ENCODE peak calls at places on chromosomes 12 and 14, in nine cellular contexts. L, N, U, S, C, T, Z, O and P are unnamed samples.

GRCh38 chr12:26651566-26652188 is 181.3 kb downstream of the ITPR2 start:
- DNase-seq in O (peak), S (peak), T (peak), Z (peak), U (peak), N (no peak), C (no peak), L (no peak), P (peak)

GRCh38 chr14:102232348-102232625 is 72.7 kb downstream of the MOK start:
- DNase-seq in L (no peak), C (no peak), T (no peak), O (no peak), U (no peak), N (peak), S (no peak), Z (no peak), P (no peak)

GRCh38 chr14:96493178-96493577 is 9.0 kb upstream of the PAPOLA start:
- DNase-seq in U (no peak), C (no peak), L (no peak), O (no peak), Z (no peak), T (no peak), N (no peak), S (no peak), P (no peak)

GRCh38 chr14:100524233-100524932 is 62.8 kb downstream of the BEGAIN start:
- DNase-seq in T (peak), C (no peak), L (peak), S (no peak), O (no peak), U (no peak), N (peak), Z (no peak), P (no peak)

GRCh38 chr12:101491325-101491724 is 16.2 kb downstream of the SPIC start:
- DNase-seq in O (no peak), S (no peak), L (no peak), C (no peak), Z (no peak), U (no peak), T (no peak), N (no peak), P (no peak)

GRCh38 chr12:104281636-104282035 is 21.9 kb upstream of the EID3 start:
- DNase-seq in S (no peak), Z (no peak), L (no peak), O (no peak), C (no peak), T (no peak), U (no peak), N (no peak), P (no peak)

GRCh38 chr14:68982581-68982980 is 3.5 kb upstream of the ACTN1 start:
- DNase-seq in U (no peak), N (no peak), Z (no peak), O (no peak), L (no peak), C (no peak), S (no peak), T (no peak), P (no peak)

GRCh38 chr12:95742586-95742985 is 48.0 kb downstream of the NTN4 start:
- DNase-seq in N (no peak), S (no peak), Z (no peak), O (no peak), U (no peak), C (no peak), T (no peak), L (no peak), P (no peak)

GRCh38 chr12:27521066-27521465 is 2.9 kb upstream of the PPFIBP1 start:
- DNase-seq in C (no peak), N (peak), O (no peak), Z (no peak), S (peak), L (no peak), T (no peak), U (no peak), P (no peak)

GRCh38 chr12:91099836-91100235 is 11.5 kb downstream of the LUM start:
- DNase-seq in O (no peak), N (no peak), Z (no peak), U (no peak), L (no peak), T (no peak), C (no peak), S (no peak), P (no peak)

GRCh38 chr12:110270125-110270962 is 10.7 kb upstream of the ATP2A2 start:
- DNase-seq in L (no peak), Z (no peak), O (no peak), N (peak), C (no peak), T (peak), S (no peak), U (no peak), P (no peak)

GRCh38 chr14:100747021-100747586 is 20.4 kb downstream of the DLK1 start:
- DNase-seq in O (no peak), L (peak), S (no peak), Z (peak), N (peak), T (no peak), U (peak), C (peak), P (no peak)

GRCh38 chr14:75430526-75430925 is 2.7 kb downstream of the JDP2 start:
- DNase-seq in L (no peak), Z (no peak), T (peak), O (no peak), C (no peak), N (no peak), S (no peak), U (no peak), P (no peak)

GRCh38 chr12:42299392-42300308 is 26.2 kb downstream of the ZCRB1 start:
- DNase-seq in L (no peak), O (no peak), Z (no peak), S (no peak), T (no peak), N (no peak), C (no peak), U (no peak), P (no peak)

GRCh38 chr14:64707661-64708060 is 3.4 kb downstream of the PLEKHG3 start:
- DNase-seq in T (no peak), O (peak), Z (peak), U (peak), C (no peak), N (peak), S (no peak), L (peak), P (no peak)

GRCh38 chr14:105156414-105157375 is 11.9 kb downstream of the JAG2 start:
- DNase-seq in S (no peak), U (no peak), O (no peak), T (no peak), Z (no peak), C (no peak), N (no peak), L (no peak), P (no peak)

GRCh38 chr12:67689339-67689738 is 40.8 kb downstream of the DYRK2 start:
- DNase-seq in T (no peak), U (no peak), C (no peak), O (no peak), Z (no peak), N (no peak), S (no peak), L (no peak), P (no peak)

GRCh38 chr12:6202331-6202730 is 2.1 kb downstream of the CD9 start:
- DNase-seq in U (no peak), T (no peak), S (no peak), Z (no peak), L (no peak), O (peak), C (no peak), N (no peak), P (no peak)
- TF ChIP-seq POLR2AphosphoS5 in U (no peak), T (no peak), S (no peak), Z (no peak), L (no peak), O (no peak), C (no peak), N (peak), P (no peak)

GRCh38 chr12:123767613-123768012 is 5.5 kb downstream of the DNAH10 start:
- DNase-seq in U (no peak), Z (no peak), C (no peak), N (no peak), S (no peak), O (no peak), L (no peak), T (no peak), P (no peak)
- TF ChIP-seq POLR2AphosphoS5 in U (no peak), Z (no peak), C (no peak), N (no peak), S (no peak), O (no peak), L (no peak), T (no peak), P (no peak)

DNA sequence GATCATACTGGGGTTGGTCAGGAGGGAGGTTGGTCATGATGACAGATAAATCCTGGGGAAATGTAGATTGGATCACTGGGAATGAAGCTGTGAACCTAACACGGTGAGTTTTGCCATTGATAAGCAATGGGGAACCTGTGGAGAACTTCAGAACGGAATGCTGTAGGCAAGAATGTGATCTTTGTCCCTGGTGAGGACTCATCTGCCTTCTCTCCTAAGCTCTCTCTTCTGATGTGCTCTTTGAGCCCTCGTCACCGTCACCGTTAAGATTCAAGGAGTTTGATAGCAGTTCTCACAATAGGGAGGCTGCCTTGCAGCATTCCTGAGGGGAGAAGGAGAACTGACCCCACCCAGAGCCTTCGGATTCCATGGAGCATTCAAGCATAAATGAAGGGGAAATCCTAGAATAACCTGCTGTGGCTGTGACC is 217.6 kb downstream of the ANO6 start:
- DNase-seq in T (no peak), U (no peak), S (peak), O (no peak), C (no peak), N (no peak), Z (no peak), L (no peak), P (no peak)
- TF ChIP-seq POLR2AphosphoS5 in T (no peak), U (no peak), S (no peak), O (no peak), C (no peak), N (no peak), Z (no peak), L (no peak), P (no peak)

DNA sequence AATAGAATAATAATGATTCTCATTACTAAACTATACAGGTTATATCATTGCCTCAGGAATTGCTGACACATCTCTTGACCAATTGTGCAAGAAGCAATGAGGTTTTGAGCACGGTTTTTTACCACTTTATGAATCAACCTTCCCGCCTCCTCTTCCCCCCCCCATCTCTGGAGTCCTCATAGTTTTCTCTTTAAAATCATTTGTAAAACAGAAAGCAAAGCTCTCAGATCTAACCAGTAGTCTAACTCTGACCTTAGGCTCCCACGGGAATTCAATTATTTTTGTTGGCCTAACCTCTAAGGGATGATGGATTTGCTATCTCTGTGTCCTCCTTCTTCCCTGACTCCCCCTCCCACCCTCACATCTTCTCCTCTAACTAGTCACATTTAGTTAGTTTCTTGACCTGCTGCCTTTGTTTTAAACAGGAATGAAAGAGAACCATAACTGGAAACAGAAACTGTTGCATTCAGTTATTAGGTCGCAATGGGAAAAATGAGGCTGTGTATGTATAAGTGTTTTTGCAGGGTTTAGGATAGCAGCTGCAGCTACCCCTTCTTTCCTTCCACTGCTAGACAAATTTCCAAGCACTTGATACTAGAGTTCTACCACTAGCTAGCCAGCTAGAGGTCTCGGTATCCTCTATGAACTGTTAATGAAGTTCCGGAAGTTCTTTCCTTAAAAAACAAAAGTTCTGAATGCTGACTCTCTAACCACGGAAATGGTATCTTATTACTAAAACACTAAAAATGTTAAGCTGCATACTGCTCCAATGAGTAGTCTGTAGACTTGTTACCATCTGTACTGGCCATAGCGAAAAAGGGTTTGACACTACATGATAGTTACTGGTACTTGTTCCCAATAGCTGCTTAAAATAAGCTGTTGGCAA is 65.4 kb downstream of the TAOK3 start:
- DNase-seq in O (no peak), N (no peak), U (no peak), C (no peak), S (no peak), T (no peak), L (no peak), Z (no peak), P (no peak)
- TF ChIP-seq POLR2AphosphoS5 in O (no peak), N (no peak), U (no peak), C (no peak), S (no peak), T (no peak), L (no peak), Z (no peak), P (no peak)

GRCh38 chr14:56075301-56075700 is 42.9 kb upstream of the PELI2 start:
- DNase-seq in U (no peak), T (no peak), O (no peak), L (no peak), S (no peak), N (no peak), C (no peak), Z (no peak), P (no peak)

DNA sequence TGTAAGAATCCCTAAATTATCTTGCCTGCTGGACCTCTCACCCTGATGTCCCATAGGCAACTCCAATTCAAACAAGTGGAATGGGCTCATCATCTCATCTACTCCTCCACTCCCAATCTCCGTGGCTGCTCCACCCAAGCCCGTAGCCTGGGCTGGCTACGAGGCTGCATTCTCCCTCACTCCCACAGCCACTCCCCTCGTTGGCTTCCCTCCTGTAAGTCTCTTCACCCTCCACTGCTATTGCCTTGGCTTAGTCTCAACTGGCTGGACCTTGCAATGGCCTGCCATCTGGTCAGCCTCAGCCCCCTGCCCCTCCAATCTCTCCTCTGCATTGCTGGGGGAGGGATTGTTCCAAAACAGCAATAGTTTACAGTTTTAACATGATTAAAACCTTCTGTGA is 44.4 kb upstream of the PELI2 start:
- DNase-seq in N (no peak), S (no peak), T (no peak), Z (no peak), O (no peak), C (no peak), U (no peak), L (no peak), P (no peak)
- TF ChIP-seq POLR2AphosphoS5 in N (no peak), S (no peak), T (no peak), Z (no peak), O (no peak), C (no peak), U (no peak), L (no peak), P (no peak)

GRCh38 chr14:33704486-33704885 is 246.4 kb downstream of the EGLN3 start:
- DNase-seq in L (no peak), Z (no peak), C (no peak), S (no peak), N (no peak), T (no peak), O (no peak), U (no peak), P (no peak)

GRCh38 chr14:33705521-33705920 is 245.4 kb downstream of the EGLN3 start:
- DNase-seq in L (no peak), N (no peak), T (no peak), S (no peak), O (no peak), C (no peak), U (no peak), Z (no peak), P (no peak)

GRCh38 chr14:33700052-33700451 is 250.8 kb downstream of the EGLN3 start:
- DNase-seq in L (no peak), N (no peak), Z (no peak), T (no peak), O (no peak), S (no peak), U (no peak), C (no peak), P (no peak)

GRCh38 chr14:33699300-33699699 is 251.6 kb downstream of the EGLN3 start:
- DNase-seq in O (no peak), L (no peak), U (no peak), Z (no peak), N (no peak), T (no peak), C (no peak), S (no peak), P (no peak)

GRCh38 chr14:33702293-33702692 is 248.6 kb downstream of the EGLN3 start:
- DNase-seq in U (no peak), S (no peak), T (no peak), L (no peak), O (no peak), Z (no peak), N (no peak), C (no peak), P (no peak)
- TF ChIP-seq POLR2AphosphoS5 in U (no peak), S (no peak), T (no peak), L (no peak), O (no peak), Z (no peak), N (no peak), C (no peak), P (no peak)

DNA sequence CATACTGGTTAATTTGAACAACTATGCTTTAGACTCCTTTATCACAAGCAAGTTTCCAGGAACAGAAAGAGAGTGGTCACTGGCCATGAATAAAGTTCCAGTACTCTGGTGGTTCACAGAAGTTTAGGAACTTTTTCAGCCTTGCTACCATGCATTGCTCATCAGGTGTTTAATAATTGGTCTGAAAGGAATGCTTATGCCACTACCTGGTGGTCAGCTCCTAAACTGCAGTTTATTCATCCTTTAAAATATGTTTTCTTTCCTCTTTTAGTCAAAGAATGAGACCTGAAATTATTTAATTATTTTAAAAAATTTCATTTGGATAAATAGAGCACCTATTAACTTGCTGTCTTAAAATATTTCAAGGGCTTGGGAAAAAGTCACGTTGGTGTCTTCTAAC is 260.1 kb upstream of the OR4E1 start:
- DNase-seq in C (no peak), U (no peak), S (peak), N (no peak), L (no peak), O (no peak), T (no peak), Z (no peak), P (no peak)
- TF ChIP-seq POLR2AphosphoS5 in C (no peak), U (no peak), S (no peak), N (no peak), L (no peak), O (no peak), T (no peak), Z (no peak), P (no peak)

GRCh38 chr12:124624823-124625222 is 57.4 kb upstream of the NCOR2 start:
- DNase-seq in C (no peak), Z (no peak), L (no peak), U (no peak), O (no peak), S (no peak), T (no peak), N (no peak), P (no peak)

GRCh38 chr12:124629117-124629516 is 61.7 kb upstream of the NCOR2 start:
- DNase-seq in T (no peak), O (no peak), Z (no peak), U (no peak), L (no peak), C (no peak), N (no peak), S (no peak), P (no peak)

GRCh38 chr12:124623344-124623885 is 56.0 kb upstream of the NCOR2 start:
- DNase-seq in C (no peak), S (no peak), Z (no peak), T (no peak), U (no peak), L (no peak), O (no peak), N (no peak), P (no peak)

GRCh38 chr12:124626841-124627502 is 59.6 kb upstream of the NCOR2 start:
- DNase-seq in Z (no peak), O (no peak), C (no peak), N (peak), T (peak), L (no peak), S (no peak), U (no peak), P (no peak)

GRCh38 chr12:124625867-124626675 is 58.7 kb upstream of the NCOR2 start:
- DNase-seq in N (peak), S (no peak), L (peak), U (no peak), T (peak), Z (no peak), O (peak), C (peak), P (no peak)
- TF ChIP-seq POLR2AphosphoS5 in N (peak), S (no peak), L (peak), U (no peak), T (peak), Z (peak), O (peak), C (peak), P (no peak)

DNA sequence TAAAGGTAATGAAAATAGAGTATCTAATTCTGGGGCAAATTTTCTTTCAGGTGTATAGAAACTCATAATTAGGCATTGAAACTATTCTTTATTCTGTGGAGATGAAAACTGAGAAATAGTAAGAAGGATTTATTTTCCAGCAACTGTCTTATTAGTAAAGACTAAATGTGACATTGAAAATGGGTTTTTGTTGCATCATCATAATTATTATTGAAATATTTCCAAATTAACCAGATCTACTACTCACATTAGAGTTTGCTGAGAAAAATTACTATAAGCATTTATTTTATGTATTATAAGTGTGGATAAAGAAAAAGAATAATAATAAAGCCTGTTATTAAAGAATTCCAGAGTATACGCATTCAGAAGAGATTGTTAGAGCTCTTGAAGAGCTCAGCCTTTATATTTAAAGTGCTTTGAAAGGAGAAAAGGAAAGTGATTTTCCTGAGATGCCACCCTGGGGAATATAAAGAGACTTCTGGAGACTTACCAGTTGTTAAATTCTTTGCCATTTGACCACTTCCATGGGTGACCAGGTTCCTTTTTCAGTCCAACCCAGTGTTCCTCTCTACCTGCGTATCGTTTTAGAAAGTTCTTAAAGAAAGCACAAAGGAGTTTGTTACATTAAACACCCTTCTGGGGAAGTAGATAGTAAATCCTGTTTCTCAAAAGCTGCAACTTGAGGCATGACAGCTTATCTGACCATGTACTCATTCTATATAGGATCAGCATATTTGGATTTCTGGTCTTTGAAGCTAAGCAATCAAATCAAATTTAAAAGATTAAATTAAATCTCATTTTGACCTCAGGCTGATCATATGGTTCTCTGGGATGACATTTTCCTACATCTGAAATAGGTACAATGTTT is 6.4 kb downstream of the CD69 start:
- DNase-seq in C (no peak), Z (no peak), N (no peak), U (no peak), T (no peak), L (no peak), O (no peak), S (no peak), P (no peak)
- TF ChIP-seq POLR2AphosphoS5 in C (no peak), Z (no peak), N (no peak), U (no peak), T (no peak), L (no peak), O (no peak), S (no peak), P (no peak)

GRCh38 chr14:59913187-59913586 is 6.8 kb upstream of the LRRC9 start:
- DNase-seq in U (no peak), Z (no peak), T (no peak), L (no peak), O (no peak), N (no peak), S (no peak), C (no peak), P (no peak)
- TF ChIP-seq POLR2AphosphoS5 in U (no peak), Z (no peak), T (no peak), L (no peak), O (no peak), N (no peak), S (no peak), C (no peak), P (no peak)